ENCODE peak calls at places on chromosomes 16 and 17, in nine cellular contexts. One of them, this sample, is unnamed.

GRCh38 chr16:14569213-14569612 is 60.8 kb downstream of the PARN start:
- DNase-seq in GM12878: no peak
- DNase-seq in K562: no peak
- DNase-seq in GM23338: no peak
- DNase-seq in SK-N-SH: no peak
- DNase-seq in suprapubic skin: no peak
- DNase-seq in spleen: no peak
- DNase-seq in HCT116: no peak
- DNase-seq in HL-60: no peak
- DNase-seq in this sample: no peak

GRCh38 chr16:66147338-66147737 is 219.2 kb upstream of the CDH5 start:
- DNase-seq in GM23338: no peak
- DNase-seq in SK-N-SH: no peak
- DNase-seq in GM12878: no peak
- DNase-seq in suprapubic skin: no peak
- DNase-seq in K562: no peak
- DNase-seq in HCT116: no peak
- DNase-seq in HL-60: no peak
- DNase-seq in spleen: no peak
- DNase-seq in this sample: no peak

GRCh38 chr16:56311208-56312027 is 113.9 kb downstream of the AMFR start:
- DNase-seq in GM23338: peak; percentile 35
- DNase-seq in spleen: peak; percentile 72
- DNase-seq in HL-60: no peak
- DNase-seq in HCT116: no peak
- DNase-seq in GM12878: no peak
- DNase-seq in SK-N-SH: no peak
- DNase-seq in K562: no peak
- DNase-seq in suprapubic skin: no peak
- DNase-seq in this sample: no peak

GRCh38 chr17:9432121-9432866 is 143.3 kb downstream of the STX8 start:
- DNase-seq in GM23338: no peak
- DNase-seq in SK-N-SH: no peak
- DNase-seq in suprapubic skin: no peak
- DNase-seq in GM12878: peak; percentile 67
- DNase-seq in spleen: no peak
- DNase-seq in HCT116: no peak
- DNase-seq in K562: no peak
- DNase-seq in HL-60: no peak
- DNase-seq in this sample: no peak

GRCh38 chr16:89137666-89138512 is 33.7 kb upstream of the CDH15 start:
- DNase-seq in K562: no peak
- DNase-seq in GM23338: no peak
- DNase-seq in HL-60: no peak
- DNase-seq in HCT116: no peak
- DNase-seq in spleen: peak; percentile 60
- DNase-seq in GM12878: no peak
- DNase-seq in SK-N-SH: no peak
- DNase-seq in suprapubic skin: no peak
- DNase-seq in this sample: no peak

GRCh38 chr17:34275881-34276280 is 5.9 kb downstream of the CCL7 start:
- DNase-seq in SK-N-SH: no peak
- DNase-seq in suprapubic skin: no peak
- DNase-seq in HCT116: no peak
- DNase-seq in GM23338: no peak
- DNase-seq in K562: no peak
- DNase-seq in HL-60: no peak
- DNase-seq in spleen: no peak
- DNase-seq in GM12878: no peak
- DNase-seq in this sample: no peak

GRCh38 chr17:66459811-66460270 is 157.4 kb downstream of the PRKCA start:
- DNase-seq in HL-60: peak; percentile 99
- DNase-seq in HCT116: peak; percentile 77
- DNase-seq in spleen: no peak
- DNase-seq in SK-N-SH: no peak
- DNase-seq in K562: no peak
- DNase-seq in GM12878: no peak
- DNase-seq in suprapubic skin: no peak
- DNase-seq in GM23338: no peak
- DNase-seq in this sample: peak; percentile 48

GRCh38 chr16:17082126-17082882 is 388.5 kb downstream of the XYLT1 start:
- DNase-seq in SK-N-SH: no peak
- DNase-seq in K562: no peak
- DNase-seq in suprapubic skin: no peak
- DNase-seq in GM12878: no peak
- DNase-seq in HCT116: no peak
- DNase-seq in spleen: no peak
- DNase-seq in HL-60: no peak
- DNase-seq in GM23338: peak; percentile 76
- DNase-seq in this sample: no peak

GRCh38 chr17:68533887-68534700 is 21.9 kb downstream of the PRKAR1A start:
- DNase-seq in GM23338: peak; percentile 52
- DNase-seq in GM12878: no peak
- DNase-seq in K562: no peak
- DNase-seq in SK-N-SH: no peak
- DNase-seq in HCT116: no peak
- DNase-seq in suprapubic skin: no peak
- DNase-seq in HL-60: no peak
- DNase-seq in spleen: no peak
- DNase-seq in this sample: no peak

GRCh38 chr16:1708768-1709180 is 2.8 kb downstream of the MAPK8IP3 start:
- DNase-seq in spleen: peak; percentile 72
- DNase-seq in SK-N-SH: no peak
- DNase-seq in K562: peak; percentile 80
- DNase-seq in GM23338: no peak
- DNase-seq in GM12878: no peak
- DNase-seq in HL-60: no peak
- DNase-seq in HCT116: no peak
- DNase-seq in suprapubic skin: no peak
- DNase-seq in this sample: no peak

GRCh38 chr16:67645397-67646121 is 615 bp downstream of the CARMIL2 start:
- DNase-seq in K562: no peak
- DNase-seq in HCT116: no peak
- DNase-seq in suprapubic skin: peak; percentile 67
- DNase-seq in spleen: peak; percentile 80
- DNase-seq in GM12878: no peak
- DNase-seq in HL-60: no peak
- DNase-seq in SK-N-SH: no peak
- DNase-seq in GM23338: no peak
- DNase-seq in this sample: no peak

GRCh38 chr16:2999929-3000328 is 12.8 kb upstream of the CLDN9 start:
- DNase-seq in spleen: no peak
- DNase-seq in suprapubic skin: no peak
- DNase-seq in GM12878: no peak
- DNase-seq in K562: no peak
- DNase-seq in SK-N-SH: no peak
- DNase-seq in GM23338: no peak
- DNase-seq in HCT116: no peak
- DNase-seq in HL-60: no peak
- DNase-seq in this sample: no peak

GRCh38 chr16:11011326-11011725 is 67.0 kb downstream of the CLEC16A start:
- DNase-seq in GM12878: no peak
- DNase-seq in K562: no peak
- DNase-seq in suprapubic skin: peak; percentile 45
- DNase-seq in GM23338: no peak
- DNase-seq in spleen: no peak
- DNase-seq in SK-N-SH: no peak
- DNase-seq in HL-60: no peak
- DNase-seq in HCT116: no peak
- DNase-seq in this sample: no peak

GRCh38 chr16:14427371-14427948 is 202.6 kb downstream of the PARN start:
- DNase-seq in K562: no peak
- DNase-seq in HL-60: no peak
- DNase-seq in HCT116: no peak
- DNase-seq in SK-N-SH: no peak
- DNase-seq in suprapubic skin: no peak
- DNase-seq in GM23338: no peak
- DNase-seq in spleen: no peak
- DNase-seq in GM12878: no peak
- DNase-seq in this sample: no peak

GRCh38 chr17:2232244-2232638 is 71.3 kb downstream of the SMG6 start:
- DNase-seq in HL-60: no peak
- DNase-seq in K562: no peak
- DNase-seq in SK-N-SH: no peak
- DNase-seq in HCT116: no peak
- DNase-seq in spleen: no peak
- DNase-seq in GM12878: no peak
- DNase-seq in suprapubic skin: no peak
- DNase-seq in GM23338: no peak
- DNase-seq in this sample: no peak

GRCh38 chr17:76968707-76969597 is 100.7 kb downstream of the MGAT5B start:
- DNase-seq in GM12878: no peak
- DNase-seq in HL-60: no peak
- DNase-seq in GM23338: peak; percentile 99
- DNase-seq in spleen: peak; percentile 91
- DNase-seq in K562: no peak
- DNase-seq in suprapubic skin: no peak
- DNase-seq in SK-N-SH: peak; percentile 84
- DNase-seq in HCT116: no peak
- DNase-seq in this sample: peak; percentile 60

GRCh38 chr17:43868236-43868994 is 21.4 kb downstream of the CD300LG start:
- DNase-seq in HL-60: no peak
- DNase-seq in HCT116: no peak
- DNase-seq in K562: no peak
- DNase-seq in GM23338: no peak
- DNase-seq in GM12878: no peak
- DNase-seq in SK-N-SH: no peak
- DNase-seq in spleen: no peak
- DNase-seq in suprapubic skin: no peak
- DNase-seq in this sample: no peak
- H3K27ac ChIP-seq in HL-60: no peak overlapping the region
- H3K27ac ChIP-seq in HCT116: no peak overlapping the region
- H3K27ac ChIP-seq in K562: no peak overlapping the region
- H3K27ac ChIP-seq in GM23338: no peak overlapping the region
- H3K27ac ChIP-seq in GM12878: no peak overlapping the region
- H3K27ac ChIP-seq in SK-N-SH: no peak overlapping the region
- H3K27ac ChIP-seq in spleen: no peak overlapping the region
- H3K27ac ChIP-seq in suprapubic skin: no peak overlapping the region
- H3K27ac ChIP-seq in this sample: no peak overlapping the region

GRCh38 chr17:45906927-45907622 is 12.7 kb downstream of the MAPT start:
- DNase-seq in spleen: no peak
- DNase-seq in GM23338: no peak
- DNase-seq in GM12878: no peak
- DNase-seq in K562: no peak
- DNase-seq in HCT116: no peak
- DNase-seq in HL-60: no peak
- DNase-seq in suprapubic skin: no peak
- DNase-seq in SK-N-SH: no peak
- DNase-seq in this sample: no peak
- TF ChIP-seq POLR2AphosphoS5 in spleen: no peak
- TF ChIP-seq POLR2AphosphoS5 in GM23338: no peak
- TF ChIP-seq POLR2AphosphoS5 in GM12878: no peak
- TF ChIP-seq POLR2AphosphoS5 in K562: no peak
- TF ChIP-seq POLR2AphosphoS5 in HCT116: no peak
- TF ChIP-seq POLR2AphosphoS5 in HL-60: no peak
- TF ChIP-seq POLR2AphosphoS5 in suprapubic skin: no peak
- TF ChIP-seq POLR2AphosphoS5 in SK-N-SH: no peak
- TF ChIP-seq POLR2AphosphoS5 in this sample: no peak

GRCh38 chr16:5428932-5429331 is 331.3 kb upstream of the EEF2KMT start:
- DNase-seq in GM23338: peak; percentile 75
- DNase-seq in HL-60: no peak
- DNase-seq in GM12878: no peak
- DNase-seq in K562: no peak
- DNase-seq in suprapubic skin: no peak
- DNase-seq in HCT116: no peak
- DNase-seq in spleen: no peak
- DNase-seq in SK-N-SH: no peak
- DNase-seq in this sample: no peak
- TF ChIP-seq CTCF in GM23338: peak; percentile 58
- TF ChIP-seq CTCF in HL-60: no peak
- TF ChIP-seq CTCF in GM12878: no peak
- TF ChIP-seq CTCF in K562: peak; percentile 16
- TF ChIP-seq CTCF in suprapubic skin: no peak
- TF ChIP-seq CTCF in HCT116: no peak
- TF ChIP-seq CTCF in spleen: no peak
- TF ChIP-seq CTCF in SK-N-SH: no peak
- TF ChIP-seq CTCF in this sample: no peak

GRCh38 chr17:40445769-40446468 is 2.7 kb downstream of the IGFBP4 start:
- DNase-seq in HCT116: no peak
- DNase-seq in HL-60: no peak
- DNase-seq in GM23338: peak; percentile 51
- DNase-seq in GM12878: no peak
- DNase-seq in suprapubic skin: no peak
- DNase-seq in spleen: no peak
- DNase-seq in SK-N-SH: no peak
- DNase-seq in K562: no peak
- DNase-seq in this sample: no peak
- H3K27ac ChIP-seq in HCT116: no peak overlapping the region
- H3K27ac ChIP-seq in HL-60: no peak overlapping the region
- H3K27ac ChIP-seq in GM23338: no peak overlapping the region
- H3K27ac ChIP-seq in GM12878: no peak overlapping the region
- H3K27ac ChIP-seq in suprapubic skin: peak overlapping the region; percentile 93
- H3K27ac ChIP-seq in spleen: peak overlapping the region; percentile 90
- H3K27ac ChIP-seq in SK-N-SH: peak overlapping the region; percentile 77
- H3K27ac ChIP-seq in K562: no peak overlapping the region
- H3K27ac ChIP-seq in this sample: peak overlapping the region; percentile 93

GRCh38 chr17:57517216-57517518 is 227.9 kb downstream of the CCDC182 start:
- DNase-seq in HCT116: no peak
- DNase-seq in suprapubic skin: no peak
- DNase-seq in GM23338: no peak
- DNase-seq in GM12878: no peak
- DNase-seq in HL-60: no peak
- DNase-seq in spleen: no peak
- DNase-seq in K562: no peak
- DNase-seq in SK-N-SH: no peak
- DNase-seq in this sample: no peak

GRCh38 chr17:57519199-57519598 is 225.9 kb downstream of the CCDC182 start:
- DNase-seq in SK-N-SH: no peak
- DNase-seq in GM23338: no peak
- DNase-seq in K562: no peak
- DNase-seq in GM12878: no peak
- DNase-seq in HL-60: no peak
- DNase-seq in HCT116: no peak
- DNase-seq in spleen: no peak
- DNase-seq in suprapubic skin: no peak
- DNase-seq in this sample: no peak

GRCh38 chr17:57517519-57518342 is 227.4 kb downstream of the CCDC182 start:
- DNase-seq in HCT116: no peak
- DNase-seq in K562: no peak
- DNase-seq in GM12878: no peak
- DNase-seq in GM23338: no peak
- DNase-seq in spleen: no peak
- DNase-seq in SK-N-SH: no peak
- DNase-seq in suprapubic skin: no peak
- DNase-seq in HL-60: no peak
- DNase-seq in this sample: no peak

GRCh38 chr17:57519800-57520199 is 225.3 kb downstream of the CCDC182 start:
- DNase-seq in GM12878: no peak
- DNase-seq in K562: no peak
- DNase-seq in suprapubic skin: no peak
- DNase-seq in SK-N-SH: no peak
- DNase-seq in HL-60: no peak
- DNase-seq in GM23338: no peak
- DNase-seq in spleen: no peak
- DNase-seq in HCT116: no peak
- DNase-seq in this sample: no peak

GRCh38 chr17:57518587-57519118 is 226.4 kb downstream of the CCDC182 start:
- DNase-seq in suprapubic skin: no peak
- DNase-seq in SK-N-SH: peak; percentile 74
- DNase-seq in HL-60: no peak
- DNase-seq in spleen: no peak
- DNase-seq in GM23338: no peak
- DNase-seq in K562: no peak
- DNase-seq in GM12878: no peak
- DNase-seq in HCT116: no peak
- DNase-seq in this sample: no peak
- TF ChIP-seq POLR2AphosphoS5 in suprapubic skin: no peak
- TF ChIP-seq POLR2AphosphoS5 in SK-N-SH: no peak
- TF ChIP-seq POLR2AphosphoS5 in HL-60: no peak
- TF ChIP-seq POLR2AphosphoS5 in spleen: no peak
- TF ChIP-seq POLR2AphosphoS5 in GM23338: no peak
- TF ChIP-seq POLR2AphosphoS5 in K562: no peak
- TF ChIP-seq POLR2AphosphoS5 in GM12878: no peak
- TF ChIP-seq POLR2AphosphoS5 in HCT116: no peak
- TF ChIP-seq POLR2AphosphoS5 in this sample: no peak

This sample was measured in stomach.